ENCODE peak calls at places on chromosomes 3 and 15, in six cellular contexts. Y is stromal cell of bone marrow; D is progenitor cell of endocrine pancreas; A is A172; E is activated naive CD4-positive, alpha-beta T cell; Z is AG09309. L is an unnamed sample.
A peak's percentile ranks its signal among the peaks of the same experiment; 100 is the strongest.

GRCh38 chr3:122560680-122561079 is 3.4 kb downstream of the PARP9 start:
- DNase-seq in Y (peak; percentile 45), D (peak; percentile 18), A (peak; percentile 72), E (peak; percentile 22), Z (no peak), L (no peak)

GRCh38 chr15:96858693-96859092 is 528.2 kb downstream of the NR2F2 start:
- DNase-seq in Y (no peak), D (no peak), A (no peak), E (no peak), Z (no peak), L (no peak)

GRCh38 chr3:194532591-194532990 is 45.8 kb upstream of the ATP13A3 start:
- DNase-seq in Y (no peak), D (no peak), A (no peak), E (no peak), Z (no peak), L (no peak)

GRCh38 chr3:154758109-154758868 is 321.8 kb upstream of the MME start:
- DNase-seq in Y (peak; percentile 23), D (no peak), A (peak; percentile 43), E (no peak), Z (peak; percentile 24), L (no peak)

GRCh38 chr15:69697913-69698312 is 245.3 kb downstream of the RPLP1 start:
- DNase-seq in Y (no peak), D (no peak), A (no peak), E (no peak), Z (no peak), L (no peak)

GRCh38 chr3:31622636-31623288 is 90.0 kb downstream of the STT3B start:
- DNase-seq in Y (no peak), D (no peak), A (no peak), E (no peak), Z (no peak), L (no peak)

GRCh38 chr3:165805834-165806561 is 31.2 kb downstream of the BCHE start:
- DNase-seq in Y (no peak), D (no peak), A (peak; percentile 57), E (no peak), Z (no peak), L (no peak)

GRCh38 chr15:62888628-62889027 is 153.9 kb upstream of the TPM1 start:
- DNase-seq in Y (no peak), D (no peak), A (no peak), E (no peak), Z (no peak), L (no peak)

GRCh38 chr3:100265016-100265415 is 4.2 kb downstream of the TBC1D23 start:
- DNase-seq in Y (no peak), D (no peak), A (no peak), E (no peak), Z (no peak), L (no peak)

GRCh38 chr3:9452417-9452816 is 55.0 kb downstream of the SETD5 start:
- DNase-seq in Y (no peak), D (no peak), A (no peak), E (no peak), Z (no peak), L (no peak)

GRCh38 chr3:135558906-135559305 is 406.6 kb upstream of the PPP2R3A start:
- DNase-seq in Y (peak; percentile 3), D (no peak), A (no peak), E (no peak), Z (no peak), L (no peak)

GRCh38 chr3:16191591-16191990 is 17.1 kb downstream of the GALNT15 start:
- DNase-seq in Y (no peak), D (no peak), A (no peak), E (no peak), Z (no peak), L (no peak)

GRCh38 chr3:87696276-87697013 is 362.4 kb downstream of the CGGBP1 start:
- DNase-seq in Y (no peak), D (no peak), A (no peak), E (no peak), Z (no peak), L (no peak)

GRCh38 chr3:188584958-188585689 is 431.2 kb downstream of the LPP start:
- DNase-seq in Y (no peak), D (no peak), A (no peak), E (no peak), Z (no peak), L (no peak)

GRCh38 chr3:150073513-150073912 is 102.8 kb upstream of the PFN2 start:
- DNase-seq in Y (no peak), D (no peak), A (peak; percentile 35), E (no peak), Z (no peak), L (no peak)

GRCh38 chr15:90286678-90287077 is 21.2 kb downstream of the NGRN start:
- DNase-seq in Y (no peak), D (no peak), A (peak; percentile 13), E (peak; percentile 19), Z (no peak), L (no peak)

GRCh38 chr3:3191675-3192480 is 12.4 kb upstream of the CRBN start:
- DNase-seq in Y (no peak), D (no peak), A (no peak), E (no peak), Z (no peak), L (no peak)

GRCh38 chr3:85862893-85863455 is 904.2 kb downstream of the CADM2 start:
- DNase-seq in Y (no peak), D (no peak), A (no peak), E (no peak), Z (no peak), L (no peak)